ENCODE peak calls at places on chromosomes 3 and 15, in six cellular contexts. A is RCC 7860; P is endothelial cell; J is activated CD4-positive, alpha-beta T cell treated with anti-CD3 and anti-CD28 coated beads for 48 hours; W is ELR; R is pons. I is an unnamed sample.

GRCh38 chr3:188037116-188037718 is 116.7 kb upstream of the LPP start:
- DNase-seq in J (no peak), W (peak), P (peak), A (peak), R (no peak), I (peak)

GRCh38 chr3:39323454-39323853 is 6.1 kb upstream of the CCR8 start:
- DNase-seq in W (no peak), J (no peak), R (no peak), P (no peak), A (no peak), I (no peak)

GRCh38 chr15:35674873-35675781 is 129.2 kb upstream of the DPH6 start:
- DNase-seq in W (no peak), R (peak), P (no peak), A (no peak), J (no peak), I (no peak)

GRCh38 chr15:62606376-62607164 is 436.0 kb upstream of the TPM1 start:
- DNase-seq in R (peak), J (no peak), A (peak), P (no peak), W (peak), I (peak)

GRCh38 chr3:12286927-12287726 is 1.7 kb upstream of the PPARG start:
- DNase-seq in P (peak), A (no peak), R (no peak), W (peak), J (peak), I (no peak)

GRCh38 chr15:82856397-82857170 is 47.2 kb downstream of the WHAMM start:
- DNase-seq in A (no peak), R (no peak), W (no peak), J (no peak), P (no peak), I (no peak)

GRCh38 chr3:159039286-159039685 is 237.4 kb downstream of the MFSD1 start:
- DNase-seq in A (no peak), P (no peak), R (no peak), W (no peak), J (no peak), I (no peak)

GRCh38 chr15:90970274-90970673 is 15.6 kb downstream of the RCCD1 start:
- DNase-seq in J (no peak), R (no peak), P (no peak), A (no peak), W (no peak), I (no peak)

GRCh38 chr15:72155635-72156616 is 37.7 kb downstream of the SENP8 start:
- DNase-seq in A (peak), W (peak), J (peak), P (peak), R (peak), I (peak)

GRCh38 chr3:36679384-36680200 is 84.8 kb downstream of the DCLK3 start:
- DNase-seq in W (peak), P (no peak), R (no peak), J (no peak), A (peak), I (no peak)

GRCh38 chr15:88513195-88513594 is 33.3 kb downstream of the DET1 start:
- DNase-seq in J (no peak), A (no peak), R (no peak), W (peak), P (no peak), I (no peak)

GRCh38 chr15:90685688-90686434 is 31.3 kb upstream of the BLM start:
- DNase-seq in J (no peak), W (no peak), A (no peak), P (no peak), R (no peak), I (no peak)